ENCODE peak calls at places on chromosomes 5 and 9, in nine cellular contexts. One of them, this sample, is unnamed.

GRCh38 chr9:87857948-87858335 is 24.7 kb upstream of the SPATA31E1 start:
- DNase-seq in A172: no peak
- DNase-seq in esophagus squamous epithelium: no peak
- DNase-seq in right atrium auricular region: no peak
- DNase-seq in GM12878: no peak
- DNase-seq in lower leg skin: no peak
- DNase-seq in colonic mucosa: no peak
- DNase-seq in choroid plexus epithelial cell: no peak
- DNase-seq in body of pancreas: no peak
- DNase-seq in this sample: no peak

GRCh38 chr5:117681431-117681830 is 1106.8 kb upstream of the SEMA6A start:
- DNase-seq in colonic mucosa: no peak
- DNase-seq in choroid plexus epithelial cell: no peak
- DNase-seq in A172: no peak
- DNase-seq in esophagus squamous epithelium: no peak
- DNase-seq in lower leg skin: no peak
- DNase-seq in body of pancreas: no peak
- DNase-seq in GM12878: no peak
- DNase-seq in right atrium auricular region: no peak
- DNase-seq in this sample: no peak

GRCh38 chr5:54696931-54697330 is 179.4 kb downstream of the SNX18 start:
- DNase-seq in colonic mucosa: no peak
- DNase-seq in A172: no peak
- DNase-seq in GM12878: no peak
- DNase-seq in esophagus squamous epithelium: no peak
- DNase-seq in lower leg skin: no peak
- DNase-seq in choroid plexus epithelial cell: no peak
- DNase-seq in right atrium auricular region: no peak
- DNase-seq in body of pancreas: no peak
- DNase-seq in this sample: no peak

GRCh38 chr5:82901281-82901888 is 175.8 kb downstream of the TMEM167A start:
- DNase-seq in body of pancreas: no peak
- DNase-seq in colonic mucosa: no peak
- DNase-seq in esophagus squamous epithelium: no peak
- DNase-seq in A172: no peak
- DNase-seq in choroid plexus epithelial cell: peak
- DNase-seq in GM12878: no peak
- DNase-seq in right atrium auricular region: no peak
- DNase-seq in lower leg skin: no peak
- DNase-seq in this sample: no peak

GRCh38 chr5:127492854-127493738 is 24.3 kb upstream of the PRRC1 start:
- DNase-seq in A172: peak
- DNase-seq in body of pancreas: no peak
- DNase-seq in choroid plexus epithelial cell: peak
- DNase-seq in esophagus squamous epithelium: no peak
- DNase-seq in right atrium auricular region: no peak
- DNase-seq in GM12878: peak
- DNase-seq in colonic mucosa: no peak
- DNase-seq in lower leg skin: no peak
- DNase-seq in this sample: no peak

GRCh38 chr9:131421691-131422090 is 27.8 kb downstream of the PRRC2B start:
- DNase-seq in colonic mucosa: no peak
- DNase-seq in right atrium auricular region: no peak
- DNase-seq in body of pancreas: no peak
- DNase-seq in choroid plexus epithelial cell: no peak
- DNase-seq in esophagus squamous epithelium: no peak
- DNase-seq in A172: no peak
- DNase-seq in GM12878: no peak
- DNase-seq in lower leg skin: no peak
- DNase-seq in this sample: no peak

GRCh38 chr5:157857821-157858526 is 971 bp downstream of the CLINT1 start:
- DNase-seq in GM12878: no peak
- DNase-seq in lower leg skin: no peak
- DNase-seq in body of pancreas: no peak
- DNase-seq in esophagus squamous epithelium: no peak
- DNase-seq in right atrium auricular region: no peak
- DNase-seq in choroid plexus epithelial cell: peak
- DNase-seq in colonic mucosa: no peak
- DNase-seq in A172: peak
- DNase-seq in this sample: peak

GRCh38 chr5:38008198-38008597 is 168.4 kb upstream of the GDNF start:
- DNase-seq in GM12878: no peak
- DNase-seq in right atrium auricular region: no peak
- DNase-seq in A172: no peak
- DNase-seq in body of pancreas: no peak
- DNase-seq in choroid plexus epithelial cell: peak
- DNase-seq in esophagus squamous epithelium: no peak
- DNase-seq in colonic mucosa: no peak
- DNase-seq in lower leg skin: no peak
- DNase-seq in this sample: no peak

GRCh38 chr9:81653240-81653639 is 36.1 kb downstream of the TLE1 start:
- DNase-seq in esophagus squamous epithelium: no peak
- DNase-seq in body of pancreas: no peak
- DNase-seq in right atrium auricular region: no peak
- DNase-seq in choroid plexus epithelial cell: no peak
- DNase-seq in colonic mucosa: no peak
- DNase-seq in A172: peak
- DNase-seq in lower leg skin: no peak
- DNase-seq in GM12878: no peak
- DNase-seq in this sample: no peak

GRCh38 chr9:131867611-131868192 is 127.8 kb upstream of the RAPGEF1 start:
- DNase-seq in lower leg skin: no peak
- DNase-seq in right atrium auricular region: no peak
- DNase-seq in colonic mucosa: no peak
- DNase-seq in body of pancreas: no peak
- DNase-seq in A172: no peak
- DNase-seq in choroid plexus epithelial cell: no peak
- DNase-seq in esophagus squamous epithelium: no peak
- DNase-seq in GM12878: no peak
- DNase-seq in this sample: no peak

GRCh38 chr9:4979224-4979623 is 5.8 kb upstream of the JAK2 start:
- DNase-seq in right atrium auricular region: no peak
- DNase-seq in choroid plexus epithelial cell: peak
- DNase-seq in GM12878: no peak
- DNase-seq in A172: peak
- DNase-seq in esophagus squamous epithelium: no peak
- DNase-seq in lower leg skin: no peak
- DNase-seq in colonic mucosa: no peak
- DNase-seq in body of pancreas: no peak
- DNase-seq in this sample: no peak

GRCh38 chr5:54876-55569 is 36.9 kb upstream of the PLEKHG4B start:
- DNase-seq in colonic mucosa: no peak
- DNase-seq in lower leg skin: no peak
- DNase-seq in choroid plexus epithelial cell: no peak
- DNase-seq in esophagus squamous epithelium: no peak
- DNase-seq in body of pancreas: no peak
- DNase-seq in right atrium auricular region: no peak
- DNase-seq in A172: no peak
- DNase-seq in GM12878: no peak
- DNase-seq in this sample: no peak

GRCh38 chr9:106648799-106649198 is 214.2 kb upstream of the ZNF462 start:
- DNase-seq in GM12878: no peak
- DNase-seq in colonic mucosa: no peak
- DNase-seq in body of pancreas: no peak
- DNase-seq in choroid plexus epithelial cell: peak
- DNase-seq in A172: peak
- DNase-seq in esophagus squamous epithelium: no peak
- DNase-seq in lower leg skin: no peak
- DNase-seq in right atrium auricular region: no peak
- DNase-seq in this sample: no peak

GRCh38 chr5:36417668-36418067 is 116.0 kb upstream of the RANBP3L start:
- DNase-seq in lower leg skin: no peak
- DNase-seq in colonic mucosa: no peak
- DNase-seq in GM12878: no peak
- DNase-seq in A172: no peak
- DNase-seq in esophagus squamous epithelium: no peak
- DNase-seq in right atrium auricular region: no peak
- DNase-seq in body of pancreas: no peak
- DNase-seq in choroid plexus epithelial cell: no peak
- DNase-seq in this sample: no peak

GRCh38 chr5:5374034-5374715 is 48.3 kb upstream of the ICE1 start:
- DNase-seq in GM12878: no peak
- DNase-seq in body of pancreas: no peak
- DNase-seq in right atrium auricular region: no peak
- DNase-seq in lower leg skin: no peak
- DNase-seq in colonic mucosa: no peak
- DNase-seq in A172: peak
- DNase-seq in choroid plexus epithelial cell: peak
- DNase-seq in esophagus squamous epithelium: no peak
- DNase-seq in this sample: no peak

GRCh38 chr9:97919217-97919813 is 3.0 kb downstream of the TRMO start:
- DNase-seq in A172: no peak
- DNase-seq in colonic mucosa: no peak
- DNase-seq in body of pancreas: no peak
- DNase-seq in esophagus squamous epithelium: no peak
- DNase-seq in choroid plexus epithelial cell: no peak
- DNase-seq in right atrium auricular region: no peak
- DNase-seq in lower leg skin: no peak
- DNase-seq in GM12878: no peak
- DNase-seq in this sample: no peak

GRCh38 chr5:59709833-59710232 is 183.7 kb downstream of the PDE4D start:
- DNase-seq in body of pancreas: no peak
- DNase-seq in esophagus squamous epithelium: no peak
- DNase-seq in lower leg skin: no peak
- DNase-seq in GM12878: no peak
- DNase-seq in right atrium auricular region: no peak
- DNase-seq in choroid plexus epithelial cell: peak
- DNase-seq in colonic mucosa: no peak
- DNase-seq in A172: peak
- DNase-seq in this sample: no peak

GRCh38 chr5:59198365-59198764 is 615.5 kb downstream of the RAB3C start:
- DNase-seq in GM12878: no peak
- DNase-seq in lower leg skin: no peak
- DNase-seq in right atrium auricular region: no peak
- DNase-seq in A172: no peak
- DNase-seq in choroid plexus epithelial cell: no peak
- DNase-seq in colonic mucosa: no peak
- DNase-seq in esophagus squamous epithelium: no peak
- DNase-seq in body of pancreas: no peak
- DNase-seq in this sample: no peak

GRCh38 chr5:15500326-15500958 is 462 bp downstream of the FBXL7 start:
- DNase-seq in body of pancreas: peak
- DNase-seq in lower leg skin: peak
- DNase-seq in choroid plexus epithelial cell: peak
- DNase-seq in GM12878: no peak
- DNase-seq in A172: peak
- DNase-seq in colonic mucosa: peak
- DNase-seq in right atrium auricular region: peak
- DNase-seq in esophagus squamous epithelium: no peak
- DNase-seq in this sample: no peak

GRCh38 chr5:191036-191948 is at the start of gene LRRC14B:
- DNase-seq in A172: no peak
- DNase-seq in lower leg skin: no peak
- DNase-seq in colonic mucosa: no peak
- DNase-seq in GM12878: no peak
- DNase-seq in right atrium auricular region: no peak
- DNase-seq in esophagus squamous epithelium: no peak
- DNase-seq in choroid plexus epithelial cell: no peak
- DNase-seq in body of pancreas: peak
- DNase-seq in this sample: no peak

GRCh38 chr5:77129386-77129785 is 42.3 kb upstream of the ZBED3 start:
- DNase-seq in choroid plexus epithelial cell: peak
- DNase-seq in right atrium auricular region: no peak
- DNase-seq in esophagus squamous epithelium: no peak
- DNase-seq in lower leg skin: no peak
- DNase-seq in body of pancreas: peak
- DNase-seq in A172: peak
- DNase-seq in GM12878: no peak
- DNase-seq in colonic mucosa: no peak
- DNase-seq in this sample: no peak

GRCh38 chr9:74643303-74643933 is 146.3 kb downstream of the RORB start:
- DNase-seq in lower leg skin: no peak
- DNase-seq in esophagus squamous epithelium: no peak
- DNase-seq in colonic mucosa: no peak
- DNase-seq in right atrium auricular region: no peak
- DNase-seq in body of pancreas: no peak
- DNase-seq in GM12878: no peak
- DNase-seq in A172: no peak
- DNase-seq in choroid plexus epithelial cell: no peak
- DNase-seq in this sample: no peak

GRCh38 chr5:124738751-124739559 is 7.5 kb downstream of the ZNF608 start:
- DNase-seq in colonic mucosa: no peak
- DNase-seq in lower leg skin: no peak
- DNase-seq in right atrium auricular region: no peak
- DNase-seq in body of pancreas: no peak
- DNase-seq in choroid plexus epithelial cell: no peak
- DNase-seq in GM12878: no peak
- DNase-seq in esophagus squamous epithelium: no peak
- DNase-seq in A172: no peak
- DNase-seq in this sample: no peak

GRCh38 chr5:121691478-121691877 is 160.2 kb upstream of the FTMT start:
- DNase-seq in GM12878: no peak
- DNase-seq in colonic mucosa: no peak
- DNase-seq in esophagus squamous epithelium: no peak
- DNase-seq in A172: no peak
- DNase-seq in right atrium auricular region: no peak
- DNase-seq in lower leg skin: no peak
- DNase-seq in choroid plexus epithelial cell: peak
- DNase-seq in body of pancreas: no peak
- DNase-seq in this sample: no peak

GRCh38 chr5:144017631-144018030 is 152.8 kb downstream of the YIPF5 start:
- DNase-seq in esophagus squamous epithelium: no peak
- DNase-seq in colonic mucosa: no peak
- DNase-seq in GM12878: no peak
- DNase-seq in lower leg skin: no peak
- DNase-seq in right atrium auricular region: no peak
- DNase-seq in choroid plexus epithelial cell: no peak
- DNase-seq in A172: no peak
- DNase-seq in body of pancreas: no peak
- DNase-seq in this sample: no peak

GRCh38 chr9:20664501-20664900 is 19.6 kb upstream of the FOCAD start:
- DNase-seq in choroid plexus epithelial cell: no peak
- DNase-seq in GM12878: no peak
- DNase-seq in esophagus squamous epithelium: no peak
- DNase-seq in right atrium auricular region: no peak
- DNase-seq in body of pancreas: no peak
- DNase-seq in A172: no peak
- DNase-seq in colonic mucosa: no peak
- DNase-seq in lower leg skin: no peak
- DNase-seq in this sample: no peak

GRCh38 chr5:60522299-60522915 is 177.6 kb downstream of the DEPDC1B start:
- DNase-seq in GM12878: peak
- DNase-seq in esophagus squamous epithelium: no peak
- DNase-seq in body of pancreas: no peak
- DNase-seq in right atrium auricular region: no peak
- DNase-seq in A172: no peak
- DNase-seq in lower leg skin: no peak
- DNase-seq in colonic mucosa: no peak
- DNase-seq in choroid plexus epithelial cell: peak
- DNase-seq in this sample: no peak

GRCh38 chr9:14561929-14562386 is 131.3 kb downstream of the ZDHHC21 start:
- DNase-seq in A172: no peak
- DNase-seq in GM12878: no peak
- DNase-seq in right atrium auricular region: no peak
- DNase-seq in choroid plexus epithelial cell: no peak
- DNase-seq in body of pancreas: peak
- DNase-seq in colonic mucosa: no peak
- DNase-seq in lower leg skin: no peak
- DNase-seq in esophagus squamous epithelium: no peak
- DNase-seq in this sample: no peak

GRCh38 chr9:18936094-18936871 is 96.7 kb downstream of the SAXO1 start:
- DNase-seq in GM12878: no peak
- DNase-seq in choroid plexus epithelial cell: no peak
- DNase-seq in body of pancreas: no peak
- DNase-seq in esophagus squamous epithelium: no peak
- DNase-seq in A172: no peak
- DNase-seq in lower leg skin: no peak
- DNase-seq in right atrium auricular region: no peak
- DNase-seq in colonic mucosa: no peak
- DNase-seq in this sample: no peak